ENCODE peak calls at places on chromosomes 16 and 17, in ten cellular contexts. A is neural crest cell, Q is mesothelial cell of epicardium, H is suprapubic skin, B is bronchial epithelial cell, U is A549, Y is dorsolateral prefrontal cortex, G is mammary epithelial cell, X is type B pancreatic cell, F is tibial nerve. D is an unnamed sample.
A peak's percentile ranks its signal among the peaks of the same experiment; 100 is the strongest.

GRCh38 chr16:15996432-15997109 is 47.2 kb downstream of the ABCC1 start:
- DNase-seq in A (peak; percentile 7), Q (no peak), H (no peak), B (peak; percentile 54), U (peak; percentile 88), Y (no peak), G (peak; percentile 25), X (no peak), F (peak; percentile 58), D (no peak)

GRCh38 chr17:75872434-75873351 is 5.7 kb downstream of the TRIM47 start:
- DNase-seq in A (no peak), Q (no peak), H (peak; percentile 93), B (peak; percentile 81), U (peak; percentile 87), Y (no peak), G (peak; percentile 86), X (no peak), F (peak; percentile 67), D (no peak)

GRCh38 chr16:74999208-74999682 is 421 bp downstream of the ZNRF1 start:
- DNase-seq in A (peak; percentile 23), Q (peak; percentile 55), H (no peak), B (no peak), U (no peak), Y (no peak), G (no peak), X (no peak), F (no peak), D (no peak)

GRCh38 chr17:36631022-36631421 is 29.6 kb downstream of the MRM1 start:
- DNase-seq in A (no peak), Q (no peak), H (no peak), B (no peak), U (no peak), Y (no peak), G (no peak), X (no peak), F (no peak), D (no peak)

GRCh38 chr17:3534881-3535252 is 22.7 kb downstream of the TRPV3 start:
- DNase-seq in A (no peak), Q (no peak), H (no peak), B (peak; percentile 4), U (peak; percentile 54), Y (no peak), G (no peak), X (no peak), F (no peak), D (no peak)

GRCh38 chr16:53509906-53510703 is 7.1 kb upstream of the AKTIP start:
- DNase-seq in A (peak; percentile 53), Q (peak; percentile 62), H (peak; percentile 87), B (peak; percentile 50), U (peak; percentile 58), Y (no peak), G (peak; percentile 39), X (no peak), F (peak; percentile 34), D (peak; percentile 29)

GRCh38 chr17:55314784-55315491 is 50.2 kb downstream of the HLF start:
- DNase-seq in A (no peak), Q (no peak), H (no peak), B (no peak), U (no peak), Y (no peak), G (no peak), X (no peak), F (no peak), D (no peak)

GRCh38 chr16:61957075-61957474 is 79.2 kb downstream of the CDH8 start:
- DNase-seq in A (no peak), Q (no peak), H (no peak), B (no peak), U (no peak), Y (no peak), G (no peak), X (no peak), F (no peak), D (no peak)

GRCh38 chr16:27966756-27967155 is 96.8 kb downstream of the GSG1L start:
- DNase-seq in A (no peak), Q (no peak), H (no peak), B (no peak), U (no peak), Y (no peak), G (no peak), X (no peak), F (no peak), D (no peak)

GRCh38 chr16:88681709-88682451 is 4.4 kb downstream of the SNAI3 start:
- DNase-seq in A (no peak), Q (no peak), H (no peak), B (no peak), U (no peak), Y (peak; percentile 84), G (no peak), X (no peak), F (no peak), D (no peak)

GRCh38 chr17:58710948-58711552 is 18.6 kb downstream of the RAD51C start:
- DNase-seq in A (peak; percentile 54), Q (no peak), H (no peak), B (peak; percentile 47), U (no peak), Y (no peak), G (peak; percentile 19), X (no peak), F (no peak), D (no peak)

GRCh38 chr16:57952909-57953308 is 18.0 kb downstream of the CNGB1 start:
- DNase-seq in A (no peak), Q (no peak), H (no peak), B (no peak), U (no peak), Y (no peak), G (no peak), X (no peak), F (no peak), D (no peak)

GRCh38 chr16:17970816-17971291 is 365.7 kb downstream of the NPIPA8 start:
- DNase-seq in A (no peak), Q (no peak), H (no peak), B (no peak), U (no peak), Y (no peak), G (no peak), X (no peak), F (no peak), D (no peak)
- TF ChIP-seq CTCF in A (peak; percentile 34), Q (no peak), H (peak; percentile 37), B (no peak), U (no peak), Y (no peak), G (no peak), X (peak; percentile 45), F (peak; percentile 26), D (peak; percentile 31)

DNA sequence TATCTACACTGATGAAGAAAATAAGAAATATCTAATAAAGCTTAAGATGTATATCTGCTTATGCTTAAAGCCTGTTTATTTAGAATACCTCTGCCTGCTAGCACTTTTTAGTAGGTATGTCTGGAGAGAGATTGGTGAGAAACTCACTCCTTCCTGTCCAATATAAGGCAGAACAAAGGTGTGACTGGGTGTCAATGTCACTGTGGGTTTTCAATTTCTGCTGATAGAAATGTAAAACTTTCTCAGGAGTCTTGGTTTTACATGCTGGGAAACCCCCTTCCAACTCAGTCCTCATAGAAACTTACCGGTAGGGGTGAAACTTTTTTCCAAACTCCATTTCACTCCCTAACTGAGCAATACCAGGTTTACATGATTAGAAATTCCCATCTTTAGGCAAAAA is 17.8 kb upstream of the MPHOSPH6 start:
- DNase-seq in A (no peak), Q (no peak), H (no peak), B (no peak), U (no peak), Y (no peak), G (peak; percentile 12), X (no peak), F (no peak), D (no peak)
- TF ChIP-seq CTCF in A (no peak), Q (no peak), H (no peak), B (no peak), U (no peak), Y (no peak), G (no peak), X (no peak), F (no peak), D (no peak)

GRCh38 chr17:46782250-46782953 is 36.1 kb downstream of the WNT3 start:
- DNase-seq in A (no peak), Q (no peak), H (no peak), B (peak; percentile 35), U (peak; percentile 74), Y (no peak), G (peak; percentile 49), X (no peak), F (no peak), D (peak; percentile 51)
- TF ChIP-seq CTCF in A (peak; percentile 61), Q (peak; percentile 20), H (peak; percentile 37), B (peak; percentile 87), U (peak; percentile 86), Y (no peak), G (peak; percentile 98), X (peak; percentile 64), F (no peak), D (peak; percentile 61)

GRCh38 chr17:57541049-57541448 is 204.1 kb downstream of the CCDC182 start:
- DNase-seq in A (no peak), Q (no peak), H (no peak), B (no peak), U (no peak), Y (no peak), G (no peak), X (no peak), F (no peak), D (no peak)

GRCh38 chr17:57540596-57540995 is 204.5 kb downstream of the CCDC182 start:
- DNase-seq in A (no peak), Q (no peak), H (no peak), B (no peak), U (no peak), Y (no peak), G (no peak), X (no peak), F (no peak), D (no peak)

GRCh38 chr17:57543230-57543629 is 201.9 kb downstream of the CCDC182 start:
- DNase-seq in A (no peak), Q (no peak), H (no peak), B (no peak), U (no peak), Y (no peak), G (no peak), X (no peak), F (no peak), D (no peak)

GRCh38 chr17:57542518-57542917 is 202.6 kb downstream of the CCDC182 start:
- DNase-seq in A (no peak), Q (no peak), H (no peak), B (no peak), U (no peak), Y (no peak), G (no peak), X (no peak), F (no peak), D (no peak)

DNA sequence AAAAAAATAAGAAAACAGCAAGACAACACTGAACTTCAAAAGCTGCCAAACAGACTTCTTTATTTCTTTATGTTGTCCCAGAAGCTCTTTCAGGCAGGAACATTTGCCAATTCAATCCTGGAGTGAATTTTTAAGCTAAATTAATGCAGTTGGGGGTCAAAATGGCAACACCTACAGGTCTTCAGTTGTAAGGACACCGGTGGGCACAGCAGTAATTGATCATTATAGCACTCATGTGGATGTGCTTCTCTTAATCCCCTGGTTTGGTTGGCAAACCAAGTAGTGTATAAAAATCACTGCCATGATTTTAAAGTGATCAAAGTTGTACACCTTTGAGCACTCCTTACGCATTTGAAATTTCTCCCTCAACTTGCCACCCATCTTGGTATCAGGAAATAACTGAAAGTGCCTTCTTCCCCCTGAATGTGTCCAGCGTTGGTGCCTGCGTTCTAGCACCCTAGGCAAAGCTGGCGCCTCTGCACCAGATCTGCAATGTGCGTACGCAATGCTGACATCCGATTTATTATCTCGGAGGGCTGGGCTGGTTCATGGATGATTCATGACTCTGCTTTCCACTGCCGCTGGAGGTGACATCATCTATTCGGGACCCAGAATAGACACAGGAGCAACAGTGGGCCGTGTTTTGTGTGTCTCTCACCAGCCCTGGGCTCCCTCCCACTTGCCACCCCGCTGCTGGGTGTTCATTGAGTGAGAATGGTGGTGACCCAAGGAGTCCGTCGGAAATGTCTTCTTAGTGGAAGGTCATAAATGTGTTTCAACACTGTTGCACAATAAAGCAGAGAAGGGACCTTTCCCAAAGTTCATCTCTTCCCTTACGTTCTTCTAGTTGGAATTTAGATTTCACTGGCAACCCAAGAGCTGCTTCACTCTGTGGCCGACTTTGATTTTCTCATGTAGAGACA is 203.4 kb downstream of the CCDC182 start:
- DNase-seq in A (no peak), Q (no peak), H (no peak), B (no peak), U (peak; percentile 97), Y (no peak), G (no peak), X (no peak), F (no peak), D (no peak)
- TF ChIP-seq CTCF in A (no peak), Q (no peak), H (no peak), B (no peak), U (no peak), Y (no peak), G (no peak), X (peak; percentile 34), F (no peak), D (no peak)